ENCODE peak calls at places on chromosomes 13 and 19, in ten cellular contexts. I, P, X, S, A, J, N, W, K and E are unnamed samples.

GRCh38 chr13:35765941-35766340 is 289.5 kb upstream of the MAB21L1 start:
- DNase-seq in X (no peak), I (no peak), J (no peak), A (no peak), S (no peak), W (no peak), N (no peak), K (no peak), P (no peak), E (no peak)

GRCh38 chr19:19276851-19277250 is 3.8 kb upstream of the TM6SF2 start:
- DNase-seq in K (no peak), I (no peak), P (no peak), S (no peak), W (no peak), A (no peak), N (no peak), J (no peak), X (no peak), E (no peak)

GRCh38 chr13:29791997-29792775 is 58.2 kb downstream of the UBL3 start:
- DNase-seq in I (no peak), W (no peak), P (no peak), N (no peak), S (no peak), X (no peak), J (no peak), A (no peak), K (no peak), E (no peak)

GRCh38 chr13:76954568-76954967 is 6.3 kb downstream of the ACOD1 start:
- DNase-seq in X (no peak), P (no peak), K (no peak), S (no peak), J (no peak), I (no peak), N (no peak), W (no peak), A (no peak), E (no peak)

GRCh38 chr19:1522061-1522460 is 1.8 kb upstream of the PLK5 start:
- DNase-seq in N (no peak), J (no peak), X (no peak), P (no peak), W (no peak), K (no peak), S (no peak), I (no peak), A (no peak), E (no peak)

GRCh38 chr19:7909471-7910067 is 5.1 kb upstream of the TGFBR3L start:
- DNase-seq in A (peak; percentile 74), P (no peak), W (no peak), J (no peak), K (no peak), N (no peak), S (no peak), X (no peak), I (no peak), E (no peak)

GRCh38 chr19:1449467-1450442 is at the start of gene APC2:
- DNase-seq in I (no peak), A (no peak), W (no peak), P (no peak), X (no peak), K (no peak), J (no peak), S (no peak), N (no peak), E (no peak)

GRCh38 chr19:36209372-36209771 is 5.1 kb downstream of the ZNF565 start:
- DNase-seq in X (no peak), S (no peak), I (no peak), J (no peak), A (no peak), P (no peak), K (no peak), W (no peak), N (no peak), E (no peak)

DNA sequence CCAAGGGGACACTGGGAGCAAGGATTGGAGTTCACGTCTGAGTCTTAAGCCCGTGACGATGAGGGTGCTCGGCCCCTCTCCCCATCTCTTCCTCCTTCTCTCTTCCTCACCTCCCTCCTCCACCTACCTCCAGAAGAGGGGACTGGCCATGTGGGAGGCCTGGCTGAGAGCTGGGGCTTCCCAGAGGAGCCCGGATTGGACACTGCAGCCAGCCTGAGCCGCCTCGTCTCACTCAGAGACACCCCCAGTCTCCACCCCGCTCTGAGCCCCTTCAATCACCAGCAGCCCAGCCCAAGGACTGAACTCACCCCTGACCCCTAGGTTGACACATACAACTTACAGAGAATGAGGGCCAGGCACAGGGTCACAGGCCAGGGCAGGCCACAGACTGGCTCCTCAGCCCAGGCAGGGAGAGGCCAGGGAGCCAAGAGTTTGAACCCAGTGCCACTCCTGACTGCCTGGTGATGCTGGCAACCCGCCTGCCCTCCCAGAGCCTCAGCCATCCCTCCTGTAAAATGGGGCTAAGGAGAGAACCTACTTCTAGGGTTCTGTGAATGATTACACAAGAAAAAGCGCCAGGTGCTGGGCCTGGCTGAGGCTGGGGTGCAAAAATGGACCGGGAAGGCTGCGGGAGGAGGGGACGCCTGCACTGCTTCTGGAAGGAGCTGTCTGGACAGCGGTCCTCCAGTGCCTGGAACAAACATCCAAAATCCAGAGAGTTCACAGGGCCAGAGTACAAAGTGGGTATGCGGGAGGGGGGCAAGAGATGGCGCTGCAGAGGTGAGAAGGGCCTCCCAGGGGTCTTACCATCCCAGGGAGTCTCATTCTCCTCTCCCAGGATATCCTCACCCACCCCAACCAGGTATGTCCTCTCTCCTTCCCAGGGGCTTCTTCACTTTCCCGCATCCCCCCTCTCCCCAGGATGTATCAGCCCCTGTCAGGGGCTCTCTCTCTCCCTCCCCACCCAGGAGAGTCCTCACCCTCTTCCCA is 1.1 kb downstream of the CD79A start:
- DNase-seq in J (no peak), X (no peak), P (no peak), W (no peak), S (no peak), K (no peak), A (no peak), I (no peak), N (no peak), E (no peak)
- TF ChIP-seq CTCF in J (no peak), X (no peak), P (no peak), W (no peak), S (no peak), K (no peak), A (no peak), I (no peak), N (no peak), E (no peak)

GRCh38 chr13:27713767-27714166 is 78.5 kb upstream of the GSX1 start:
- DNase-seq in K (no peak), S (no peak), J (no peak), A (no peak), N (no peak), P (no peak), X (no peak), W (no peak), I (no peak), E (no peak)

GRCh38 chr13:27709779-27710178 is 82.5 kb upstream of the GSX1 start:
- DNase-seq in J (no peak), X (no peak), A (no peak), K (no peak), N (no peak), W (no peak), I (no peak), P (no peak), S (no peak), E (no peak)

GRCh38 chr13:27708325-27708724 is 84.0 kb upstream of the GSX1 start:
- DNase-seq in X (no peak), W (no peak), A (no peak), P (no peak), I (no peak), S (no peak), N (no peak), K (no peak), J (no peak), E (no peak)

DNA sequence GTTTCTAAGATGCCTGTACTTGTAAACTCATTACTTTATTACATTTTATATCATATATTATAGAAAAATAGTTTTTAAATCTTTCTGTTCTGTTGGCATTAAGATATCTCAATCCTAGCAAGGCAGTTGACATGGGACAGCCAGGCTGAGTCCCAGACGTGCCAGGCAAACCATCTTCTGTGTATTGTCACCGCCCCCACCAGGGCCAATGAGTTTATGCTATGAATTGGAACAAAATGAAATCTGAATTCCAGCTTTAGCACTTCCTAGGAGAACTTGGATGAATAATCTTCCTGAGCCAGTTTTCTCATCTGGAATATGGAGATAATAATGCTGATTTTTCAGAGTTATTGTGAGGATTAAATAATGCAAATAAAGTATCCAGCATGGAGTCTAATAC is 79.9 kb upstream of the GSX1 start:
- DNase-seq in J (no peak), N (no peak), I (peak; percentile 23), S (no peak), K (no peak), P (peak; percentile 17), W (peak; percentile 64), A (no peak), X (peak; percentile 44), E (no peak)
- TF ChIP-seq CTCF in J (no peak), N (peak; percentile 20), I (peak; percentile 29), S (peak; percentile 24), K (peak; percentile 33), P (peak; percentile 43), W (peak; percentile 23), A (no peak), X (peak; percentile 57), E (peak; percentile 59)

GRCh38 chr13:40777957-40778235 is 6.9 kb upstream of the MRPS31 start:
- DNase-seq in S (no peak), I (no peak), N (no peak), K (no peak), A (no peak), J (no peak), X (no peak), P (no peak), W (no peak), E (no peak)

GRCh38 chr13:40779796-40780285 is 8.9 kb upstream of the MRPS31 start:
- DNase-seq in X (peak; percentile 49), A (no peak), K (no peak), I (no peak), W (no peak), N (no peak), J (no peak), P (no peak), S (no peak), E (peak; percentile 10)

GRCh38 chr13:40781717-40782116 is 7.7 kb upstream of the SLC25A15 start:
- DNase-seq in X (no peak), S (no peak), N (no peak), I (no peak), J (no peak), A (no peak), K (no peak), P (no peak), W (no peak), E (no peak)

GRCh38 chr13:40779049-40779448 is 8.1 kb upstream of the MRPS31 start:
- DNase-seq in S (no peak), A (no peak), I (no peak), N (no peak), P (no peak), X (no peak), K (no peak), J (no peak), W (no peak), E (peak; percentile 51)

DNA sequence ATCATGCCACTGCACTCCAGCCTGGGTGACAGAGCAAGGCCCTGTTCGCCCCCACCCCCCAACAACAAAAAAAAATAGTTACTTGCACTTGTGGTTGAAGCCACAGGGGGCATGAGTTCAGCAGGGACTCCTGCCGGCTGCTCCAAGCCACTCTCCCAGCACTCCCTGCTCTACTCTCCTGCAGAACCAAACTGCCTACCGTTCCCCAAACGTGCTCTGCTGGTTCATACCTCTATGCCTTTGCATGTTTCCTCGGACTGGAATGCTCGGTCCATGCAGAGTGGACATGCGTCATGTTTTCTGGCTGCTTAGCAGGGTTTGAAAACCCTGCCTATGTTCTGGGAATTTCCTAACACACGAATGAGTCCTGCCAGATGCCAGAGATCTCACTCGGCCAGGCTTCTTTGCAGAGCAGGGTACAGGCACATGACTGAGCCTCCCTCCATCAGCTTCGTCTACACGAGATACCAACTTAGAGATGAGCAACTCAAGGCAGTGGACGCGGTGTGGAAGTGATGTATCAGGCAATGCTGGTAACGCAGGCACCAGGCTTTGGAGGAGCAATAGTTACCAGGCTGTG is 8.5 kb upstream of the SLC25A15 start:
- DNase-seq in P (no peak), I (no peak), S (no peak), W (no peak), A (no peak), N (no peak), J (no peak), K (no peak), X (peak; percentile 51), E (peak; percentile 69)
- TF ChIP-seq CTCF in P (no peak), I (no peak), S (no peak), W (no peak), A (no peak), N (no peak), J (no peak), K (no peak), X (no peak), E (no peak)

DNA sequence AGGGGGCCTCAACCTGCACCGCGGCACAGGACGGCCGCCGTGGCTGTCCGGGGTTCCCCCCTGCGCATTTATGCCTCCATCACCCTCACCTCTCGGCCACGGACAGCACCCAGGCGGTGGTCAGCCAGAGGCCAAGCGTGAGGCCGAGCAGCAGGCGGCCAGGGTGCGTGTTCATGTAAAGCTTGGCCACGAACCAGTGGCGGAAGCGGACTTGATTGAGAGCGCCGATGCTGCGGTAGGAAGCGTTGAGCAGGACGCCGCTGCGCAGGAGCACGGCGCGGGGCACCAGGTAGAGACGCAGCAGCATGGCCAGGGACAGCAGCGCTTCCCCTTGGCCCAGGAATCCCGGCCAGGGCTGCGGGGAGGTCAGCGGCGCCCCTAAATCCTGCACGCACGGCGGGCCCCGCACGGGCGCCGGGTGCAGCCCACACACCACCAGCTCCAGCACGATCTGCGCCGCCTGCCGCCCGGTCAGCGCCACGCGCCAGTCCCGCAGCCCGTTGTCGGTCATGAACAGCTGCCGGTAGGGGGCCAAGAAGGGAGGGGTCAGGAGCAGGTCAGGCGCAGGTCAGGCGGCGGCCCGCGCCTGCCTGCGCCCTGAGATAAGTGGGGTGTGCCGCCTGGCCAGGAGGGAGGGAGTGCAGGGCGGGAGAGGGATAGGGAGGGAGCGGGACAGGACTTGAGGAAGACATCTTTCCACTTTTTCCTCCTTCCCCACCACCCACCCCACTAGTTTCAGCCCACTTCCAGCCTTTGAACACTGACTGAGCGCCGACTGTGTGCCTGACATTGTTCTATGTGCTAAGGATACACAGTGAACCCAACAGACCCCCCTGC is 6.5 kb downstream of the KCNN4 start:
- DNase-seq in I (peak; percentile 56), X (peak; percentile 45), J (peak; percentile 83), S (peak; percentile 69), A (peak; percentile 83), N (no peak), K (no peak), P (peak; percentile 65), W (peak; percentile 78), E (no peak)
- TF ChIP-seq CTCF in I (peak; percentile 42), X (peak; percentile 36), J (peak; percentile 28), S (peak; percentile 58), A (no peak), N (peak; percentile 52), K (peak; percentile 40), P (peak; percentile 66), W (peak; percentile 55), E (peak; percentile 61)